ENCODE peak calls at places on chromosomes 12 and 14, in ten cellular contexts. Q is ovary; S is SIG-M5; X is activated CD8-positive, alpha-beta memory T cell treated with anti-CD3 and anti-CD28 coated beads for 48 hours; T is AML-193; C is endothelial cell; R is BJ; D is amygdala; Y is activated CD4-positive, alpha-beta T cell treated with anti-CD3 and anti-CD28 coated beads, Interleukin-2, amount 50 U/mL, for 1 hour; H is smooth muscle cell of the brain vasculature. F is an unnamed sample.

GRCh38 chr14:24879661-24880381 is 170.1 kb downstream of the STXBP6 start:
- DNase-seq in Q (no peak), S (no peak), X (no peak), T (no peak), C (no peak), R (no peak), D (no peak), Y (no peak), H (no peak), F (no peak)

GRCh38 chr14:49589387-49589786 is 3.2 kb upstream of the RPS29 start:
- DNase-seq in Q (no peak), S (no peak), X (no peak), T (no peak), C (no peak), R (no peak), D (no peak), Y (no peak), H (no peak), F (no peak)

GRCh38 chr12:106917503-106917902 is 38.2 kb upstream of the TMEM263 start:
- DNase-seq in Q (no peak), S (no peak), X (no peak), T (no peak), C (no peak), R (no peak), D (no peak), Y (no peak), H (no peak), F (no peak)

GRCh38 chr12:123828871-123829547 is 66.9 kb downstream of the DNAH10 start:
- DNase-seq in Q (no peak), S (no peak), X (no peak), T (no peak), C (no peak), R (no peak), D (no peak), Y (no peak), H (no peak), F (no peak)

GRCh38 chr12:104057771-104058197 is 6.5 kb upstream of the HCFC2 start:
- DNase-seq in Q (no peak), S (no peak), X (no peak), T (peak; percentile 38), C (no peak), R (no peak), D (no peak), Y (no peak), H (no peak), F (no peak)

GRCh38 chr12:442235-442884 is 17.4 kb upstream of the B4GALNT3 start:
- DNase-seq in Q (peak; percentile 39), S (no peak), X (no peak), T (peak; percentile 26), C (peak; percentile 75), R (no peak), D (no peak), Y (peak; percentile 43), H (peak; percentile 20), F (peak; percentile 67)

GRCh38 chr12:6056406-6057211 is 67.9 kb downstream of the VWF start:
- DNase-seq in Q (no peak), S (no peak), X (no peak), T (no peak), C (peak; percentile 52), R (no peak), D (no peak), Y (no peak), H (no peak), F (peak; percentile 40)

GRCh38 chr12:95117178-95117599 is 43.8 kb upstream of the NR2C1 start:
- DNase-seq in Q (peak; percentile 83), S (no peak), X (peak; percentile 13), T (peak; percentile 65), C (peak; percentile 49), R (no peak), D (peak; percentile 26), Y (peak; percentile 52), H (no peak), F (peak; percentile 21)

GRCh38 chr12:2845280-2845679 is 10.4 kb upstream of the NRIP2 start:
- DNase-seq in Q (peak; percentile 70), S (no peak), X (no peak), T (no peak), C (peak; percentile 18), R (no peak), D (no peak), Y (no peak), H (no peak), F (no peak)

GRCh38 chr14:31106768-31107167 is 80.6 kb upstream of the STRN3 start:
- DNase-seq in Q (no peak), S (no peak), X (no peak), T (no peak), C (no peak), R (no peak), D (no peak), Y (no peak), H (no peak), F (no peak)

GRCh38 chr12:81639196-81639595 is 120.0 kb downstream of the PPFIA2 start:
- DNase-seq in Q (no peak), S (no peak), X (no peak), T (no peak), C (no peak), R (no peak), D (no peak), Y (no peak), H (peak; percentile 10), F (no peak)

GRCh38 chr12:104695453-104696148 is 238.9 kb downstream of the CHST11 start:
- DNase-seq in Q (no peak), S (no peak), X (peak; percentile 63), T (no peak), C (no peak), R (no peak), D (no peak), Y (peak; percentile 52), H (peak; percentile 96), F (no peak)

GRCh38 chr14:78704965-78705364 is 534.8 kb downstream of the NRXN3 start:
- DNase-seq in Q (no peak), S (no peak), X (no peak), T (no peak), C (no peak), R (no peak), D (no peak), Y (no peak), H (no peak), F (no peak)

GRCh38 chr14:68363841-68364711 is 428.8 kb downstream of the ZFP36L1 start:
- DNase-seq in Q (peak; percentile 44), S (no peak), X (no peak), T (no peak), C (peak; percentile 73), R (no peak), D (peak; percentile 55), Y (no peak), H (peak; percentile 86), F (peak; percentile 74)

GRCh38 chr14:99668307-99668997 is 15.6 kb upstream of the CYP46A1 start:
- DNase-seq in Q (no peak), S (no peak), X (no peak), T (no peak), C (no peak), R (no peak), D (no peak), Y (no peak), H (no peak), F (no peak)

GRCh38 chr14:61564623-61565091 is 130.7 kb upstream of the HIF1A start:
- DNase-seq in Q (no peak), S (no peak), X (no peak), T (no peak), C (no peak), R (peak; percentile 78), D (no peak), Y (no peak), H (no peak), F (no peak)

GRCh38 chr14:20477211-20477876 is 8.1 kb downstream of the PNP start:
- DNase-seq in Q (no peak), S (no peak), X (no peak), T (peak; percentile 79), C (no peak), R (no peak), D (no peak), Y (no peak), H (no peak), F (no peak)

GRCh38 chr12:51821423-51822260 is 26.9 kb downstream of the FIGNL2 start:
- DNase-seq in Q (no peak), S (no peak), X (no peak), T (no peak), C (no peak), R (no peak), D (no peak), Y (no peak), H (no peak), F (no peak)

GRCh38 chr12:109944975-109945374 is 44.9 kb downstream of the TCHP start:
- DNase-seq in Q (peak; percentile 55), S (no peak), X (no peak), T (no peak), C (peak; percentile 60), R (no peak), D (peak; percentile 18), Y (no peak), H (no peak), F (peak; percentile 73)

GRCh38 chr14:67602995-67603545 is 3.0 kb upstream of the PIGH start:
- DNase-seq in Q (no peak), S (no peak), X (no peak), T (no peak), C (no peak), R (no peak), D (no peak), Y (no peak), H (no peak), F (no peak)

GRCh38 chr14:101075025-101075800 is 171.7 kb upstream of the RTL1 start:
- DNase-seq in Q (no peak), S (no peak), X (no peak), T (no peak), C (no peak), R (no peak), D (no peak), Y (no peak), H (no peak), F (no peak)

GRCh38 chr14:103546651-103547454 is 15.6 kb downstream of the BAG5 start:
- DNase-seq in Q (peak; percentile 83), S (no peak), X (peak; percentile 58), T (peak; percentile 35), C (peak; percentile 78), R (no peak), D (no peak), Y (peak; percentile 78), H (no peak), F (peak; percentile 86)

GRCh38 chr12:129903092-129903945 is 506 bp downstream of the TMEM132D start:
- DNase-seq in Q (no peak), S (no peak), X (no peak), T (no peak), C (no peak), R (no peak), D (no peak), Y (no peak), H (no peak), F (peak; percentile 44)

GRCh38 chr14:83425138-83425537 is 1891.5 kb upstream of the SEL1L start:
- DNase-seq in Q (no peak), S (no peak), X (no peak), T (no peak), C (no peak), R (peak; percentile 47), D (no peak), Y (no peak), H (no peak), F (no peak)

GRCh38 chr12:104213952-104214351 is 1.6 kb upstream of the TXNRD1 start:
- DNase-seq in Q (no peak), S (no peak), X (no peak), T (no peak), C (no peak), R (peak; percentile 98), D (no peak), Y (no peak), H (peak; percentile 64), F (no peak)

GRCh38 chr12:1799068-1799881 is 21.1 kb upstream of the LRTM2 start:
- DNase-seq in Q (no peak), S (no peak), X (no peak), T (no peak), C (no peak), R (no peak), D (no peak), Y (no peak), H (no peak), F (no peak)

GRCh38 chr12:66197413-66198055 is 8.5 kb downstream of the IRAK3 start:
- DNase-seq in Q (no peak), S (no peak), X (no peak), T (no peak), C (no peak), R (no peak), D (no peak), Y (no peak), H (no peak), F (no peak)

GRCh38 chr12:103680591-103681065 is 93.6 kb downstream of the STAB2 start:
- DNase-seq in Q (no peak), S (no peak), X (peak; percentile 6), T (no peak), C (no peak), R (no peak), D (no peak), Y (no peak), H (no peak), F (no peak)

F was measured in glutamatergic neuron.